ENCODE peak calls at places on chromosomes 1 and 21, in five cellular contexts. U is K562, M is HCT116, S is HepG2, W is H1. D is an unnamed sample. For H3K36me3, the result is how much of the 10 kb centered on the place peaks cover.

GRCh38 chr1:240803151-240803550 is 191.2 kb upstream of the GREM2 start:
- DNase-seq in U (no peak), M (no peak), S (no peak), W (no peak), D (no peak)

GRCh38 chr1:159009287-159009686 is 420 bp upstream of the IFI16 start:
- DNase-seq in U (no peak), M (no peak), S (no peak), W (no peak), D (no peak)

GRCh38 chr1:116571215-116571919 is 541 bp upstream of the CD58 start:
- DNase-seq in U (peak), M (no peak), S (no peak), W (no peak), D (no peak)

GRCh38 chr1:60668584-60668983 is 413.8 kb upstream of the NFIA start:
- DNase-seq in U (no peak), M (no peak), S (no peak), W (no peak), D (no peak)

GRCh38 chr1:184218436-184218835 is 166.9 kb downstream of the TSEN15 start:
- DNase-seq in U (no peak), M (no peak), S (no peak), W (no peak), D (no peak)

GRCh38 chr1:206479164-206480125 is 9.2 kb downstream of the IKBKE start:
- DNase-seq in U (peak), M (no peak), S (peak), W (peak), D (no peak)

GRCh38 chr1:119631433-119632102 is 16.5 kb downstream of the ZNF697 start:
- DNase-seq in U (peak), M (no peak), S (peak), W (no peak), D (no peak)

GRCh38 chr1:86756062-86756406 is 51.7 kb downstream of the SH3GLB1 start:
- DNase-seq in U (no peak), M (no peak), S (no peak), W (no peak), D (no peak)

GRCh38 chr1:201945157-201945556 is 1.2 kb downstream of the LMOD1 start:
- DNase-seq in U (peak), M (no peak), S (no peak), W (no peak), D (no peak)

GRCh38 chr1:115179397-115179835 is 90.1 kb upstream of the TSPAN2 start:
- DNase-seq in U (peak), M (peak), S (peak), W (no peak), D (no peak)

GRCh38 chr1:164759945-164760584 is 201.1 kb downstream of the PBX1 start:
- DNase-seq in U (no peak), M (no peak), S (no peak), W (no peak), D (no peak)

GRCh38 chr1:20301463-20302092 is 10.9 kb downstream of the VWA5B1 start:
- DNase-seq in U (no peak), M (no peak), S (no peak), W (no peak), D (no peak)

GRCh38 chr1:51642739-51643142 is 25.8 kb downstream of the OSBPL9 start:
- DNase-seq in U (no peak), M (no peak), S (no peak), W (no peak), D (no peak)

GRCh38 chr21:46203203-46203600 is 18.9 kb upstream of the SPATC1L start:
- DNase-seq in U (no peak), M (no peak), S (no peak), W (no peak), D (no peak)

GRCh38 chr1:164452549-164452948 is 106.4 kb upstream of the PBX1 start:
- DNase-seq in U (no peak), M (no peak), S (no peak), W (no peak), D (no peak)

GRCh38 chr1:92567211-92567868 is 80.6 kb upstream of the GFI1 start:
- DNase-seq in U (no peak), M (no peak), S (no peak), W (no peak), D (no peak)

GRCh38 chr1:230679131-230679530 is 34.8 kb downstream of the AGT start:
- DNase-seq in U (no peak), M (no peak), S (no peak), W (no peak), D (no peak)

GRCh38 chr1:20988030-20988825 is 188.5 kb downstream of the EIF4G3 start:
- DNase-seq in U (no peak), M (no peak), S (no peak), W (no peak), D (no peak)

GRCh38 chr1:207243756-207244408 is 77.6 kb upstream of the CD55 start:
- DNase-seq in U (no peak), M (no peak), S (no peak), W (no peak), D (no peak)

GRCh38 chr1:10823000-10823401 is 26.6 kb upstream of the CASZ1 start:
- DNase-seq in U (no peak), M (no peak), S (no peak), W (no peak), D (no peak)

GRCh38 chr1:203037509-203038190 is 11.4 kb downstream of the PPFIA4 start:
- DNase-seq in U (peak), M (no peak), S (no peak), W (no peak), D (no peak)

GRCh38 chr1:189606795-189607476 is 870.7 kb downstream of the BRINP3 start:
- DNase-seq in U (no peak), M (no peak), S (no peak), W (no peak), D (no peak)

GRCh38 chr1:30322859-30323257 is 400.5 kb downstream of the MATN1 start:
- DNase-seq in U (no peak), M (no peak), S (no peak), W (no peak), D (no peak)

GRCh38 chr1:17365271-17365670 is 6.7 kb upstream of the PADI6 start:
- DNase-seq in U (no peak), M (no peak), S (no peak), W (no peak), D (no peak)

GRCh38 chr1:17371896-17372295 is at the start of gene PADI6:
- DNase-seq in U (no peak), M (no peak), S (no peak), W (no peak), D (no peak)

GRCh38 chr1:17372955-17373354 is 959 bp downstream of the PADI6 start:
- DNase-seq in U (no peak), M (no peak), S (no peak), W (no peak), D (no peak)

GRCh38 chr1:17370618-17371017 is 1.4 kb upstream of the PADI6 start:
- DNase-seq in U (no peak), M (peak), S (peak), W (no peak), D (no peak)

DNA sequence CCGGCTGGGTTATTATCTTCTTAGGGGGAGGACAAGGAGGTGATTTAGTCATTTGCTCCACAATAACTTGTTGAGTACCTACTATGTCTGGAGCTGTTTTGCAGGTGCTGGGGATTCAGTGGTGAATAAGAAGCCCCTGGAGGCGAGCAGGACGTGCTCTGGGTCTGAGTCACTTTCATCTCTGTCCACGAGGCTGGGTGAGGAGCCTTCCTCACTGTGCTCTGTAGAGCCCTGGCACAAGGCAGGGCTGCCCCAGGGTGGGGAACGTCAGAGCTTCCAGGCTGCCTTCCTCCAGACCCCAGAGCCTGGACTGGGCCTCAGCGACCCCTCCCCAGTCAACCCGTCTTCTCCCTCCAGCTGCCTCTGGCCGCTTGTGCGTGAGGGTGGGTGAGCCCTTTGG is 2.5 kb upstream of the PADI6 start:
- DNase-seq in U (no peak), M (no peak), S (no peak), W (peak), D (no peak)
- TF ChIP-seq SP1 in U (no peak), M (no peak), S (no peak), W (no peak), D (no peak)

DNA sequence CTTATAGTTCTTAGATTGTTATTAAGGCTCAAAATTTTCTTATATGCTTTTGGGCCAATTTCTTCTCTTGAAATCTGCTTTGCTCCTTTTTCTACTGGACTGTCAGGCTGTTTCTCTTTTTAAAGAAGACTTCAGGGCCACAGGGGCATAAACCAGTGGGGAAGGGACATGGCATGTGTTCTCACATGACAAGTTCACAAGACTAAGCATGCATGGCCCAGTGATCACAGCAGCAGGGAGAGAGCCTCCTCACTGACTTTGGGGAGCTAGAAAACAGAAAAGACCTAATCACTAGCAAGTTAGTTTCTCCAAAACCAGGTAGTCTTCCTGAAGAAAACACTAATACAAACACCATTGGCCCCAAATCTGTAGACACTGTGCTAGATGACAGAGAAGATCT is 64.8 kb downstream of the RAB3GAP2 start:
- DNase-seq in U (no peak), M (no peak), S (no peak), W (no peak), D (no peak)
- H3K36me3 ChIP-seq in U (half or more), M (under half), S (under half), W (under half), D (under half)

GRCh38 chr1:33025180-33025569 is 11.5 kb downstream of the AK2 start:
- DNase-seq in U (no peak), M (no peak), S (no peak), W (no peak), D (no peak)
- TF ChIP-seq SP1 in U (no peak), M (no peak), S (no peak), W (no peak), D (no peak)

GRCh38 chr1:43430831-43431230 is 22.9 kb downstream of the HYI start:
- DNase-seq in U (no peak), M (no peak), S (no peak), W (no peak), D (no peak)
- H3K36me3 ChIP-seq in U (half or more), M (under half), S (under half), W (half or more), D (under half)

DNA sequence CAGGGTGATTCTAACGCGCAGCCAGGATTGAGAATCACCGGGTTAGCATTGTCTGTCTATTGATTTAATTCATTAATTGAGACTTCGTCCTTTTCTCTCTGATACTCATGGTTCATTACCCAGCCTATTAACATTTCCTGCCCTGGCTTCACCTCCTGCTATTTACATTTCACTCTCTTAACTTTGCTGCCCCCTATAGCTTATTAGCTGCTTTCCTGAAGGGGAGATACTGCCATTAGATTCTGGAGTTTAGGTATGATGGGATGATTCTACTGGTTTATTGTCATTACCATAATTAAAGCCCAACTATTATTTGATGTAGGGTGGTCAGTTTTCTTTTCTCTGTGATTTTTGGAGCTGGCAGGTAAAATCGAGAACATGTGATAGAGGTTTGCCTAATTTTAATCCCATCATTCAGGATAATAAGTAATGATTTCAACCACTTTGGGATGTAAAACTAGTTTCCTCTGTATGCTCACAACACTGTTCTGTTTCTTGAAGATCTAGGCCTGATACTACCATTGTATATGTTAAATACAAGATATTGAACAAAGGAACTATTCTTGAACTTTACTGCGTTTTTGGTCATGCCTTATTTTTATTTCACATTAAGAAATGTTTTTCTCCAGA is 6.4 kb downstream of the PPP2R5A start:
- DNase-seq in U (peak), M (peak), S (peak), W (no peak), D (no peak)
- TF ChIP-seq SP1 in U (no peak), M (no peak), S (no peak), W (no peak), D (no peak)

DNA sequence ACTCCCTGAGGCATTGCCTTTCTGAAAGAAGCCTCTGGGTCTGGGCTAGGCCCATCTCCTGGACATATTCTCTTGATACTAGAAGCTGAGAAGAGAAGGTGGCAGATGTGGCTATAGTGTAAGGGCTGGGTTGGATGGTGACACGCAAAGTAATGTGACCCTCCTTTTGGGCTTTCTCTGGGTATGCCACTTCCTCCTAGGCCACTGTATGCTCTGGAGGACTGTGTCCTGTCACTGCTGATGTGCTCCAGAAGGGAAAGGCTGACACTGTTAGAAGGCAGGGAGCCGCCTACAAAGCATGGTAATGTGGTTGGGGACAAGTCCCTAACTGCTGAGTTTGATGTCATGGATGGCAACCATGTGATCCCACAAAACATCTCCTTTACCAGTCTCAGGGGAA is 112.2 kb downstream of the BCAR3 start:
- DNase-seq in U (no peak), M (no peak), S (no peak), W (no peak), D (no peak)
- H3K36me3 ChIP-seq in U (under half), M (half or more), S (under half), W (under half), D (under half)

GRCh38 chr1:174969977-174970376 is 29.8 kb upstream of the CACYBP start:
- DNase-seq in U (no peak), M (no peak), S (no peak), W (no peak), D (no peak)
- TF ChIP-seq SP1 in U (no peak), M (no peak), S (no peak), W (no peak), D (peak)

GRCh38 chr1:168304865-168305264 is 24.2 kb downstream of the TBX19 start:
- DNase-seq in U (no peak), M (no peak), S (no peak), W (no peak), D (no peak)
- H3K36me3 ChIP-seq in U (under half), M (under half), S (under half), W (under half), D (under half)

DNA sequence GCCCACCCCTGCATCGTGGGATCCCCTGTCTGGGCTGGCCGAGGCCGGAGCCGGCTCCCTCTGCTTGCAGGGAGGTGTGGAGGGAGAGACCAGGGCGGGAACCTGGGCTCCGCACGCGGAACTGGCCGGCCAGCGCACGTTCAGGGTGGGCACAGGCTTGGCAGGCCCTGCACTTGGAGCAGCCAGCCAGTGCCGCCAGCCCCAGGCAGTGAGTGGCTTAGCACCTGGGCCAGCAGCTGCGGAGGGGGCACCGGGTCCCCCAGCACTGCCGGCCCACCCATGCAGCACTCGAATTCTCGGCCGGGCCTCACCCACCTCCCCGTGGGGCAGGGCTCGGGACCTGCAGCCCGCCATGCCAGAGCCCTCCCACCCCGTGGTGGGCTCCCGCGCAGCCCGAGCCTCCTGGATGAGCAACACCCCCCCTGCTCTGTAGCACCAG is 422.6 kb downstream of the AMY1C start:
- DNase-seq in U (no peak), M (no peak), S (no peak), W (no peak), D (no peak)
- TF ChIP-seq SP1 in U (no peak), M (no peak), S (no peak), W (no peak), D (no peak)

D was measured in GM12878.